ENCODE peak calls at places on chromosome 4, in ten cellular contexts. One of them, this sample, is unnamed.
A peak's percentile ranks its signal among the peaks of the same experiment; 100 is the strongest.

GRCh38 chr4:7539659-7540058 is 104.9 kb upstream of the PSAPL1 start:
- DNase-seq in left ventricle myocardium superior: no peak
- DNase-seq in PC-9: peak; percentile 56
- DNase-seq in NCI-H510A treated with DMSO at 0.1 percent for 48 hours: no peak
- DNase-seq in hepatocyte: peak; percentile 23
- DNase-seq in tibial artery: no peak
- DNase-seq in left cardiac atrium: no peak
- DNase-seq in stimulated activated CD8-positive, alpha-beta memory T cell treated with anti-CD3 and anti-CD28 coated beads, Interleukin-7, amount 100 ng/mL, for 1 hour: peak; percentile 1
- DNase-seq in fibroblast of pulmonary artery: no peak
- DNase-seq in stimulated activated naive CD8-positive, alpha-beta T cell treated with anti-CD3 and anti-CD28 coated beads, Interleukin-15, Interleukin-2, amounts not matched to agents 100 U/mL and 50 U/mL, for 24 hours: peak; percentile 37
- DNase-seq in this sample: no peak

GRCh38 chr4:74794341-74794801 is at the start of gene BTC:
- DNase-seq in tibial artery: peak; percentile 74
- DNase-seq in NCI-H510A treated with DMSO at 0.1 percent for 48 hours: peak; percentile 85
- DNase-seq in fibroblast of pulmonary artery: peak; percentile 6
- DNase-seq in left cardiac atrium: peak; percentile 23
- DNase-seq in PC-9: peak; percentile 55
- DNase-seq in stimulated activated CD8-positive, alpha-beta memory T cell treated with anti-CD3 and anti-CD28 coated beads, Interleukin-7, amount 100 ng/mL, for 1 hour: no peak
- DNase-seq in stimulated activated naive CD8-positive, alpha-beta T cell treated with anti-CD3 and anti-CD28 coated beads, Interleukin-15, Interleukin-2, amounts not matched to agents 100 U/mL and 50 U/mL, for 24 hours: no peak
- DNase-seq in left ventricle myocardium superior: peak; percentile 35
- DNase-seq in hepatocyte: peak; percentile 49
- DNase-seq in this sample: no peak

GRCh38 chr4:73127839-73128448 is 58.4 kb upstream of the COX18 start:
- DNase-seq in left cardiac atrium: no peak
- DNase-seq in tibial artery: no peak
- DNase-seq in fibroblast of pulmonary artery: peak; percentile 34
- DNase-seq in NCI-H510A treated with DMSO at 0.1 percent for 48 hours: peak; percentile 16
- DNase-seq in left ventricle myocardium superior: no peak
- DNase-seq in stimulated activated naive CD8-positive, alpha-beta T cell treated with anti-CD3 and anti-CD28 coated beads, Interleukin-15, Interleukin-2, amounts not matched to agents 100 U/mL and 50 U/mL, for 24 hours: no peak
- DNase-seq in hepatocyte: peak; percentile 35
- DNase-seq in stimulated activated CD8-positive, alpha-beta memory T cell treated with anti-CD3 and anti-CD28 coated beads, Interleukin-7, amount 100 ng/mL, for 1 hour: no peak
- DNase-seq in PC-9: no peak
- DNase-seq in this sample: peak; percentile 17

GRCh38 chr4:142886566-142886965 is 40.5 kb upstream of the INPP4B start:
- DNase-seq in NCI-H510A treated with DMSO at 0.1 percent for 48 hours: no peak
- DNase-seq in hepatocyte: no peak
- DNase-seq in stimulated activated naive CD8-positive, alpha-beta T cell treated with anti-CD3 and anti-CD28 coated beads, Interleukin-15, Interleukin-2, amounts not matched to agents 100 U/mL and 50 U/mL, for 24 hours: no peak
- DNase-seq in left cardiac atrium: no peak
- DNase-seq in fibroblast of pulmonary artery: no peak
- DNase-seq in left ventricle myocardium superior: no peak
- DNase-seq in tibial artery: no peak
- DNase-seq in PC-9: no peak
- DNase-seq in stimulated activated CD8-positive, alpha-beta memory T cell treated with anti-CD3 and anti-CD28 coated beads, Interleukin-7, amount 100 ng/mL, for 1 hour: no peak
- DNase-seq in this sample: no peak

GRCh38 chr4:55931833-55932232 is 16.9 kb upstream of the CEP135 start:
- DNase-seq in left cardiac atrium: no peak
- DNase-seq in fibroblast of pulmonary artery: peak; percentile 42
- DNase-seq in stimulated activated naive CD8-positive, alpha-beta T cell treated with anti-CD3 and anti-CD28 coated beads, Interleukin-15, Interleukin-2, amounts not matched to agents 100 U/mL and 50 U/mL, for 24 hours: no peak
- DNase-seq in hepatocyte: no peak
- DNase-seq in tibial artery: no peak
- DNase-seq in NCI-H510A treated with DMSO at 0.1 percent for 48 hours: no peak
- DNase-seq in stimulated activated CD8-positive, alpha-beta memory T cell treated with anti-CD3 and anti-CD28 coated beads, Interleukin-7, amount 100 ng/mL, for 1 hour: no peak
- DNase-seq in left ventricle myocardium superior: no peak
- DNase-seq in PC-9: no peak
- DNase-seq in this sample: no peak

GRCh38 chr4:134567461-134567860 is 365.9 kb upstream of the PABPC4L start:
- DNase-seq in fibroblast of pulmonary artery: peak; percentile 17
- DNase-seq in stimulated activated CD8-positive, alpha-beta memory T cell treated with anti-CD3 and anti-CD28 coated beads, Interleukin-7, amount 100 ng/mL, for 1 hour: no peak
- DNase-seq in PC-9: no peak
- DNase-seq in stimulated activated naive CD8-positive, alpha-beta T cell treated with anti-CD3 and anti-CD28 coated beads, Interleukin-15, Interleukin-2, amounts not matched to agents 100 U/mL and 50 U/mL, for 24 hours: no peak
- DNase-seq in hepatocyte: peak; percentile 5
- DNase-seq in tibial artery: no peak
- DNase-seq in left cardiac atrium: no peak
- DNase-seq in left ventricle myocardium superior: no peak
- DNase-seq in NCI-H510A treated with DMSO at 0.1 percent for 48 hours: no peak
- DNase-seq in this sample: no peak

GRCh38 chr4:3220586-3221494 is 28.1 kb upstream of the MSANTD1 start:
- DNase-seq in left ventricle myocardium superior: peak; percentile 9
- DNase-seq in hepatocyte: no peak
- DNase-seq in stimulated activated naive CD8-positive, alpha-beta T cell treated with anti-CD3 and anti-CD28 coated beads, Interleukin-15, Interleukin-2, amounts not matched to agents 100 U/mL and 50 U/mL, for 24 hours: no peak
- DNase-seq in NCI-H510A treated with DMSO at 0.1 percent for 48 hours: no peak
- DNase-seq in tibial artery: peak; percentile 40
- DNase-seq in stimulated activated CD8-positive, alpha-beta memory T cell treated with anti-CD3 and anti-CD28 coated beads, Interleukin-7, amount 100 ng/mL, for 1 hour: no peak
- DNase-seq in left cardiac atrium: peak; percentile 11
- DNase-seq in fibroblast of pulmonary artery: no peak
- DNase-seq in PC-9: no peak
- DNase-seq in this sample: no peak

GRCh38 chr4:182449186-182449880 is 206.1 kb downstream of the TENM3 start:
- DNase-seq in hepatocyte: no peak
- DNase-seq in stimulated activated CD8-positive, alpha-beta memory T cell treated with anti-CD3 and anti-CD28 coated beads, Interleukin-7, amount 100 ng/mL, for 1 hour: no peak
- DNase-seq in tibial artery: no peak
- DNase-seq in fibroblast of pulmonary artery: peak; percentile 47
- DNase-seq in left cardiac atrium: no peak
- DNase-seq in NCI-H510A treated with DMSO at 0.1 percent for 48 hours: peak; percentile 54
- DNase-seq in PC-9: no peak
- DNase-seq in stimulated activated naive CD8-positive, alpha-beta T cell treated with anti-CD3 and anti-CD28 coated beads, Interleukin-15, Interleukin-2, amounts not matched to agents 100 U/mL and 50 U/mL, for 24 hours: no peak
- DNase-seq in left ventricle myocardium superior: no peak
- DNase-seq in this sample: peak; percentile 34

GRCh38 chr4:3389879-3390840 is 51.6 kb upstream of the HGFAC start:
- DNase-seq in left ventricle myocardium superior: no peak
- DNase-seq in fibroblast of pulmonary artery: no peak
- DNase-seq in tibial artery: peak; percentile 66
- DNase-seq in stimulated activated naive CD8-positive, alpha-beta T cell treated with anti-CD3 and anti-CD28 coated beads, Interleukin-15, Interleukin-2, amounts not matched to agents 100 U/mL and 50 U/mL, for 24 hours: no peak
- DNase-seq in NCI-H510A treated with DMSO at 0.1 percent for 48 hours: no peak
- DNase-seq in hepatocyte: no peak
- DNase-seq in left cardiac atrium: no peak
- DNase-seq in stimulated activated CD8-positive, alpha-beta memory T cell treated with anti-CD3 and anti-CD28 coated beads, Interleukin-7, amount 100 ng/mL, for 1 hour: no peak
- DNase-seq in PC-9: no peak
- DNase-seq in this sample: no peak

GRCh38 chr4:74166135-74166534 is 8.2 kb downstream of the MTHFD2L start:
- DNase-seq in tibial artery: no peak
- DNase-seq in stimulated activated CD8-positive, alpha-beta memory T cell treated with anti-CD3 and anti-CD28 coated beads, Interleukin-7, amount 100 ng/mL, for 1 hour: no peak
- DNase-seq in NCI-H510A treated with DMSO at 0.1 percent for 48 hours: no peak
- DNase-seq in PC-9: no peak
- DNase-seq in left ventricle myocardium superior: no peak
- DNase-seq in left cardiac atrium: no peak
- DNase-seq in stimulated activated naive CD8-positive, alpha-beta T cell treated with anti-CD3 and anti-CD28 coated beads, Interleukin-15, Interleukin-2, amounts not matched to agents 100 U/mL and 50 U/mL, for 24 hours: no peak
- DNase-seq in fibroblast of pulmonary artery: no peak
- DNase-seq in hepatocyte: no peak
- DNase-seq in this sample: no peak

GRCh38 chr4:152278505-152279301 is 257.2 kb downstream of the FBXW7 start:
- DNase-seq in hepatocyte: peak; percentile 68
- DNase-seq in PC-9: no peak
- DNase-seq in left cardiac atrium: no peak
- DNase-seq in stimulated activated naive CD8-positive, alpha-beta T cell treated with anti-CD3 and anti-CD28 coated beads, Interleukin-15, Interleukin-2, amounts not matched to agents 100 U/mL and 50 U/mL, for 24 hours: no peak
- DNase-seq in left ventricle myocardium superior: no peak
- DNase-seq in fibroblast of pulmonary artery: no peak
- DNase-seq in tibial artery: no peak
- DNase-seq in stimulated activated CD8-positive, alpha-beta memory T cell treated with anti-CD3 and anti-CD28 coated beads, Interleukin-7, amount 100 ng/mL, for 1 hour: no peak
- DNase-seq in NCI-H510A treated with DMSO at 0.1 percent for 48 hours: peak; percentile 88
- DNase-seq in this sample: no peak

GRCh38 chr4:129231907-129232626 is 136.1 kb downstream of the C4orf33 start:
- DNase-seq in left cardiac atrium: no peak
- DNase-seq in fibroblast of pulmonary artery: no peak
- DNase-seq in left ventricle myocardium superior: no peak
- DNase-seq in stimulated activated naive CD8-positive, alpha-beta T cell treated with anti-CD3 and anti-CD28 coated beads, Interleukin-15, Interleukin-2, amounts not matched to agents 100 U/mL and 50 U/mL, for 24 hours: no peak
- DNase-seq in stimulated activated CD8-positive, alpha-beta memory T cell treated with anti-CD3 and anti-CD28 coated beads, Interleukin-7, amount 100 ng/mL, for 1 hour: no peak
- DNase-seq in hepatocyte: no peak
- DNase-seq in tibial artery: no peak
- DNase-seq in PC-9: no peak
- DNase-seq in NCI-H510A treated with DMSO at 0.1 percent for 48 hours: no peak
- DNase-seq in this sample: no peak

GRCh38 chr4:87071401-87071800 is 136.6 kb downstream of the AFF1 start:
- DNase-seq in PC-9: no peak
- DNase-seq in fibroblast of pulmonary artery: no peak
- DNase-seq in left cardiac atrium: no peak
- DNase-seq in tibial artery: no peak
- DNase-seq in NCI-H510A treated with DMSO at 0.1 percent for 48 hours: peak; percentile 30
- DNase-seq in hepatocyte: no peak
- DNase-seq in stimulated activated CD8-positive, alpha-beta memory T cell treated with anti-CD3 and anti-CD28 coated beads, Interleukin-7, amount 100 ng/mL, for 1 hour: no peak
- DNase-seq in left ventricle myocardium superior: no peak
- DNase-seq in stimulated activated naive CD8-positive, alpha-beta T cell treated with anti-CD3 and anti-CD28 coated beads, Interleukin-15, Interleukin-2, amounts not matched to agents 100 U/mL and 50 U/mL, for 24 hours: no peak
- DNase-seq in this sample: no peak

GRCh38 chr4:18075823-18076433 is 54.4 kb upstream of the LCORL start:
- DNase-seq in tibial artery: no peak
- DNase-seq in left cardiac atrium: peak; percentile 51
- DNase-seq in fibroblast of pulmonary artery: peak; percentile 0
- DNase-seq in PC-9: no peak
- DNase-seq in left ventricle myocardium superior: no peak
- DNase-seq in NCI-H510A treated with DMSO at 0.1 percent for 48 hours: no peak
- DNase-seq in stimulated activated CD8-positive, alpha-beta memory T cell treated with anti-CD3 and anti-CD28 coated beads, Interleukin-7, amount 100 ng/mL, for 1 hour: no peak
- DNase-seq in stimulated activated naive CD8-positive, alpha-beta T cell treated with anti-CD3 and anti-CD28 coated beads, Interleukin-15, Interleukin-2, amounts not matched to agents 100 U/mL and 50 U/mL, for 24 hours: peak; percentile 18
- DNase-seq in hepatocyte: peak; percentile 7
- DNase-seq in this sample: peak; percentile 47

GRCh38 chr4:69194166-69194565 is 20.4 kb downstream of the UGT2B11 start:
- DNase-seq in NCI-H510A treated with DMSO at 0.1 percent for 48 hours: peak; percentile 10
- DNase-seq in stimulated activated naive CD8-positive, alpha-beta T cell treated with anti-CD3 and anti-CD28 coated beads, Interleukin-15, Interleukin-2, amounts not matched to agents 100 U/mL and 50 U/mL, for 24 hours: no peak
- DNase-seq in hepatocyte: no peak
- DNase-seq in stimulated activated CD8-positive, alpha-beta memory T cell treated with anti-CD3 and anti-CD28 coated beads, Interleukin-7, amount 100 ng/mL, for 1 hour: no peak
- DNase-seq in PC-9: no peak
- DNase-seq in fibroblast of pulmonary artery: no peak
- DNase-seq in left ventricle myocardium superior: no peak
- DNase-seq in left cardiac atrium: no peak
- DNase-seq in tibial artery: no peak
- DNase-seq in this sample: no peak

GRCh38 chr4:129446074-129446473 is 350.1 kb downstream of the C4orf33 start:
- DNase-seq in left ventricle myocardium superior: no peak
- DNase-seq in NCI-H510A treated with DMSO at 0.1 percent for 48 hours: no peak
- DNase-seq in tibial artery: no peak
- DNase-seq in stimulated activated naive CD8-positive, alpha-beta T cell treated with anti-CD3 and anti-CD28 coated beads, Interleukin-15, Interleukin-2, amounts not matched to agents 100 U/mL and 50 U/mL, for 24 hours: no peak
- DNase-seq in hepatocyte: no peak
- DNase-seq in fibroblast of pulmonary artery: no peak
- DNase-seq in stimulated activated CD8-positive, alpha-beta memory T cell treated with anti-CD3 and anti-CD28 coated beads, Interleukin-7, amount 100 ng/mL, for 1 hour: no peak
- DNase-seq in left cardiac atrium: no peak
- DNase-seq in PC-9: no peak
- DNase-seq in this sample: no peak

GRCh38 chr4:169619518-169619957 is 840 bp upstream of the CLCN3 start:
- DNase-seq in stimulated activated naive CD8-positive, alpha-beta T cell treated with anti-CD3 and anti-CD28 coated beads, Interleukin-15, Interleukin-2, amounts not matched to agents 100 U/mL and 50 U/mL, for 24 hours: peak; percentile 42
- DNase-seq in left ventricle myocardium superior: no peak
- DNase-seq in stimulated activated CD8-positive, alpha-beta memory T cell treated with anti-CD3 and anti-CD28 coated beads, Interleukin-7, amount 100 ng/mL, for 1 hour: no peak
- DNase-seq in tibial artery: no peak
- DNase-seq in PC-9: peak; percentile 71
- DNase-seq in NCI-H510A treated with DMSO at 0.1 percent for 48 hours: peak; percentile 27
- DNase-seq in hepatocyte: peak; percentile 82
- DNase-seq in left cardiac atrium: no peak
- DNase-seq in fibroblast of pulmonary artery: peak; percentile 66
- DNase-seq in this sample: peak; percentile 73

GRCh38 chr4:165361804-165362203 is 17.0 kb upstream of the CPE start:
- DNase-seq in hepatocyte: no peak
- DNase-seq in PC-9: no peak
- DNase-seq in left ventricle myocardium superior: no peak
- DNase-seq in stimulated activated naive CD8-positive, alpha-beta T cell treated with anti-CD3 and anti-CD28 coated beads, Interleukin-15, Interleukin-2, amounts not matched to agents 100 U/mL and 50 U/mL, for 24 hours: no peak
- DNase-seq in fibroblast of pulmonary artery: no peak
- DNase-seq in NCI-H510A treated with DMSO at 0.1 percent for 48 hours: no peak
- DNase-seq in stimulated activated CD8-positive, alpha-beta memory T cell treated with anti-CD3 and anti-CD28 coated beads, Interleukin-7, amount 100 ng/mL, for 1 hour: no peak
- DNase-seq in left cardiac atrium: no peak
- DNase-seq in tibial artery: no peak
- DNase-seq in this sample: no peak